ENCODE peak calls at places on chromosomes 4 and X, in four cellular contexts. S is K562, F is WTC11, R is H1. I is an unnamed sample.

GRCh38 chr4:13933163-13933562 is 305.6 kb upstream of the BOD1L1 start:
- DNase-seq in S (no peak), F (peak), R (no peak), I (no peak)

GRCh38 chr4:14221176-14221575 is 593.7 kb upstream of the BOD1L1 start:
- DNase-seq in S (no peak), F (no peak), R (no peak), I (no peak)

GRCh38 chr4:55733874-55734437 is 85.6 kb upstream of the EXOC1L start:
- DNase-seq in S (peak), F (no peak), R (no peak), I (peak)

GRCh38 chrX:40496728-40497127 is 84.0 kb upstream of the ATP6AP2 start:
- DNase-seq in S (no peak), F (peak), R (no peak), I (peak)

GRCh38 chrX:122565952-122566351 is 618.1 kb upstream of the GRIA3 start:
- DNase-seq in S (no peak), F (no peak), R (no peak), I (peak)

GRCh38 chr4:106541253-106541652 is 172.7 kb upstream of the GIMD1 start:
- DNase-seq in S (no peak), F (no peak), R (no peak), I (no peak)

GRCh38 chr4:76177709-76178108 is 29.5 kb upstream of the NUP54 start:
- DNase-seq in S (no peak), F (no peak), R (no peak), I (no peak)

GRCh38 chrX:43693602-43694406 is 37.7 kb downstream of the MAOA start:
- DNase-seq in S (no peak), F (no peak), R (no peak), I (no peak)

GRCh38 chr4:40933272-40934053 is 183.7 kb downstream of the NSUN7 start:
- DNase-seq in S (no peak), F (no peak), R (no peak), I (peak)

GRCh38 chr4:143186202-143186601 is 1.5 kb downstream of the USP38 start:
- DNase-seq in S (no peak), F (no peak), R (no peak), I (no peak)

GRCh38 chrX:49174723-49175122 is 3.0 kb downstream of the PLP2 start:
- DNase-seq in S (no peak), F (no peak), R (no peak), I (no peak)

GRCh38 chr4:25095756-25096552 is 64.3 kb downstream of the SEPSECS start:
- DNase-seq in S (no peak), F (no peak), R (no peak), I (peak)

GRCh38 chr4:24266951-24267577 is 317.3 kb downstream of the DHX15 start:
- DNase-seq in S (no peak), F (no peak), R (no peak), I (no peak)

GRCh38 chr4:54228064-54228527 is 997 bp upstream of the PDGFRA start:
- DNase-seq in S (peak), F (peak), R (peak), I (peak)

GRCh38 chrX:37802028-37802427 is 22.2 kb downstream of the CYBB start:
- DNase-seq in S (no peak), F (no peak), R (no peak), I (no peak)

GRCh38 chr4:122548452-122548851 is 72.4 kb downstream of the IL21 start:
- DNase-seq in S (no peak), F (no peak), R (no peak), I (no peak)

GRCh38 chr4:39032218-39033085 is at the start of gene TMEM156:
- DNase-seq in S (no peak), F (no peak), R (no peak), I (no peak)

GRCh38 chrX:18099745-18100144 is 120.9 kb downstream of the BEND2 start:
- DNase-seq in S (no peak), F (no peak), R (no peak), I (no peak)

GRCh38 chrX:80808854-80809493 is 703 bp downstream of the BRWD3 start:
- DNase-seq in S (no peak), F (peak), R (peak), I (peak)

GRCh38 chr4:71729856-71730255 is 54.0 kb downstream of the GC start:
- DNase-seq in S (no peak), F (no peak), R (no peak), I (no peak)

GRCh38 chrX:124426824-124427223 is 80.5 kb downstream of the SH2D1A start:
- DNase-seq in S (no peak), F (no peak), R (no peak), I (no peak)

GRCh38 chrX:72027024-72027913 is 104.4 kb downstream of the RTL5 start:
- DNase-seq in S (no peak), F (no peak), R (peak), I (no peak)

GRCh38 chr4:188854451-188854850 is 715.2 kb downstream of the TRIML1 start:
- DNase-seq in S (no peak), F (no peak), R (no peak), I (no peak)

GRCh38 chr4:42638993-42639392 is 17.9 kb downstream of the ATP8A1 start:
- DNase-seq in S (no peak), F (no peak), R (no peak), I (no peak)

GRCh38 chrX:63746278-63746677 is 38.7 kb downstream of the ARHGEF9 start:
- DNase-seq in S (no peak), F (no peak), R (no peak), I (no peak)

GRCh38 chr4:8284391-8284790 is 14.8 kb downstream of the HTRA3 start:
- DNase-seq in S (no peak), F (no peak), R (no peak), I (no peak)

GRCh38 chr4:123359449-123360306 is 36.9 kb upstream of the SPRY1 start:
- DNase-seq in S (no peak), F (no peak), R (no peak), I (no peak)

GRCh38 chrX:23557070-23557469 is 110.2 kb upstream of the PRDX4 start:
- DNase-seq in S (no peak), F (no peak), R (no peak), I (no peak)

GRCh38 chr4:151226004-151226932 is 50.7 kb upstream of the PRSS48 start:
- DNase-seq in S (no peak), F (no peak), R (no peak), I (no peak)

GRCh38 chr4:176883108-176883550 is 90.4 kb upstream of the VEGFC start:
- DNase-seq in S (no peak), F (no peak), R (no peak), I (no peak)

GRCh38 chr4:100936676-100937390 is 410.5 kb downstream of the PPP3CA start:
- DNase-seq in S (no peak), F (no peak), R (no peak), I (no peak)

GRCh38 chr4:147599206-147599605 is 18.0 kb upstream of the TMEM184C start:
- DNase-seq in S (no peak), F (no peak), R (no peak), I (no peak)

GRCh38 chr4:1716065-1716945 is 4.2 kb upstream of the SLBP start:
- DNase-seq in S (no peak), F (no peak), R (no peak), I (peak)

GRCh38 chr4:47837582-47838294 is at the start of gene CORIN:
- DNase-seq in S (no peak), F (peak), R (no peak), I (no peak)

GRCh38 chrX:48919947-48920712 is 1.3 kb upstream of the PIM2 start:
- DNase-seq in S (no peak), F (no peak), R (no peak), I (no peak)

GRCh38 chrX:750263-750662 is 119.7 kb downstream of the SHOX start:
- DNase-seq in S (no peak), F (no peak), R (no peak), I (no peak)
- TF ChIP-seq TEAD4 in S (no peak), F (no peak), R (no peak), I (no peak)

GRCh38 chr4:113436360-113436759 is 325.2 kb downstream of the CAMK2D start:
- DNase-seq in S (no peak), F (no peak), R (no peak), I (no peak)

GRCh38 chr4:113433536-113434246 is 327.8 kb downstream of the CAMK2D start:
- DNase-seq in S (no peak), F (no peak), R (no peak), I (no peak)

GRCh38 chr4:113434247-113434587 is 327.3 kb downstream of the CAMK2D start:
- DNase-seq in S (no peak), F (no peak), R (no peak), I (no peak)

GRCh38 chr4:113437124-113437523 is 324.4 kb downstream of the CAMK2D start:
- DNase-seq in S (no peak), F (no peak), R (no peak), I (no peak)

DNA sequence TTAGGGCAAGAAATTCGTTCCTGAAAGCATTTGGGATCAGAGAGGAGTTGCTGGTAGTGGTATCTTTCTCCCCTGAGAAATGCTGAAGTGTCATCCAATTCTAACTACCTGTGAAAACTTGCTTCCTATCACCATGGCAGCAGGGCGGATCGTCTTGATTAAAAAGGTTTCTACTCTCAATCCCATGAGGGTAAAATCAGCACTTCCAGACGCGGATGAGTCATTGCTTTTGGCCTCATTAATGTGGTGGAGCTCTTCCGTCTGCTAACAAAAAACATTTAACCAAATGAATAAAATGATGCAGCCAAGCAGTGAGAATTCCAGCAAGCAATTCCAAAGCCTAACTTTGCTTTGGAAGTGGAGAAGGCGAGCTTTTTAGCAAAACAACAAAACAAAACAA is 325.6 kb downstream of the CAMK2D start:
- DNase-seq in S (no peak), F (no peak), R (no peak), I (no peak)
- TF ChIP-seq TEAD4 in S (no peak), F (no peak), R (no peak), I (no peak)

GRCh38 chr4:94856030-94856429 is 98.3 kb downstream of the BMPR1B start:
- DNase-seq in S (no peak), F (no peak), R (no peak), I (peak)
- TF ChIP-seq TEAD4 in S (no peak), F (no peak), R (no peak), I (no peak)

GRCh38 chr4:109703664-109704351 is 563 bp upstream of the CASP6 start:
- DNase-seq in S (no peak), F (no peak), R (no peak), I (no peak)

GRCh38 chr4:109702950-109703663 is at the start of gene CASP6:
- DNase-seq in S (peak), F (peak), R (peak), I (peak)

GRCh38 chr4:109708435-109708834 is 5.2 kb upstream of the CASP6 start:
- DNase-seq in S (no peak), F (no peak), R (no peak), I (no peak)

GRCh38 chr4:109708990-109709389 is 5.7 kb upstream of the CASP6 start:
- DNase-seq in S (no peak), F (no peak), R (no peak), I (no peak)
- TF ChIP-seq TEAD4 in S (no peak), F (no peak), R (no peak), I (no peak)

GRCh38 chr4:83851261-83852084 is 315.6 kb downstream of the GPAT3 start:
- DNase-seq in S (no peak), F (peak), R (peak), I (no peak)
- TF ChIP-seq TEAD4 in S (no peak), F (no peak), R (no peak), I (no peak)

GRCh38 chrX:3712870-3713224 is 602 bp downstream of the PRKX start:
- DNase-seq in S (no peak), F (peak), R (no peak), I (no peak)
- TF ChIP-seq TEAD4 in S (no peak), F (no peak), R (no peak), I (no peak)